ENCODE peak calls at places on chromosomes 3 and 15, in four cellular contexts. U, S, T and J are unnamed samples.

GRCh38 chr3:9879830-9880549 is at the start of gene CIDEC:
- DNase-seq in U (no peak), S (no peak), T (no peak), J (no peak)

GRCh38 chr15:62934236-62934971 is 108.1 kb upstream of the TPM1 start:
- DNase-seq in U (no peak), S (no peak), T (no peak), J (no peak)

GRCh38 chr3:54557538-54558419 is 370.1 kb downstream of the LRTM1 start:
- DNase-seq in U (no peak), S (no peak), T (no peak), J (peak; percentile 77)

GRCh38 chr15:70094690-70095311 is 2.9 kb downstream of the TLE3 start:
- DNase-seq in U (no peak), S (peak; percentile 47), T (no peak), J (no peak)

GRCh38 chr15:45606413-45606812 is 19.2 kb downstream of the BLOC1S6 start:
- DNase-seq in U (no peak), S (no peak), T (no peak), J (no peak)

GRCh38 chr3:180918542-180918941 is 6.1 kb downstream of the FXR1 start:
- DNase-seq in U (no peak), S (no peak), T (no peak), J (no peak)

GRCh38 chr15:78925956-78926743 is 18.7 kb downstream of the CTSH start:
- DNase-seq in U (no peak), S (no peak), T (no peak), J (no peak)

GRCh38 chr3:186093271-186093900 is 15.5 kb downstream of the ETV5 start:
- DNase-seq in U (no peak), S (peak; percentile 58), T (no peak), J (no peak)

GRCh38 chr3:10651506-10651905 is 146.1 kb upstream of the ATP2B2 start:
- DNase-seq in U (no peak), S (no peak), T (no peak), J (no peak)

GRCh38 chr15:74907277-74907870 is 723 bp upstream of the FAM219B start:
- DNase-seq in U (no peak), S (no peak), T (no peak), J (no peak)

GRCh38 chr3:71301001-71301400 is 282.5 kb downstream of the FOXP1 start:
- DNase-seq in U (no peak), S (no peak), T (no peak), J (no peak)

GRCh38 chr3:35383719-35384555 is 255.4 kb upstream of the ARPP21 start:
- DNase-seq in U (no peak), S (no peak), T (no peak), J (no peak)

GRCh38 chr3:158313344-158313927 is 203.5 kb downstream of the RSRC1 start:
- DNase-seq in U (no peak), S (peak; percentile 31), T (peak; percentile 3), J (peak; percentile 47)

GRCh38 chr3:68403741-68404140 is 528.6 kb downstream of the TAFA4 start:
- DNase-seq in U (no peak), S (no peak), T (no peak), J (no peak)

DNA sequence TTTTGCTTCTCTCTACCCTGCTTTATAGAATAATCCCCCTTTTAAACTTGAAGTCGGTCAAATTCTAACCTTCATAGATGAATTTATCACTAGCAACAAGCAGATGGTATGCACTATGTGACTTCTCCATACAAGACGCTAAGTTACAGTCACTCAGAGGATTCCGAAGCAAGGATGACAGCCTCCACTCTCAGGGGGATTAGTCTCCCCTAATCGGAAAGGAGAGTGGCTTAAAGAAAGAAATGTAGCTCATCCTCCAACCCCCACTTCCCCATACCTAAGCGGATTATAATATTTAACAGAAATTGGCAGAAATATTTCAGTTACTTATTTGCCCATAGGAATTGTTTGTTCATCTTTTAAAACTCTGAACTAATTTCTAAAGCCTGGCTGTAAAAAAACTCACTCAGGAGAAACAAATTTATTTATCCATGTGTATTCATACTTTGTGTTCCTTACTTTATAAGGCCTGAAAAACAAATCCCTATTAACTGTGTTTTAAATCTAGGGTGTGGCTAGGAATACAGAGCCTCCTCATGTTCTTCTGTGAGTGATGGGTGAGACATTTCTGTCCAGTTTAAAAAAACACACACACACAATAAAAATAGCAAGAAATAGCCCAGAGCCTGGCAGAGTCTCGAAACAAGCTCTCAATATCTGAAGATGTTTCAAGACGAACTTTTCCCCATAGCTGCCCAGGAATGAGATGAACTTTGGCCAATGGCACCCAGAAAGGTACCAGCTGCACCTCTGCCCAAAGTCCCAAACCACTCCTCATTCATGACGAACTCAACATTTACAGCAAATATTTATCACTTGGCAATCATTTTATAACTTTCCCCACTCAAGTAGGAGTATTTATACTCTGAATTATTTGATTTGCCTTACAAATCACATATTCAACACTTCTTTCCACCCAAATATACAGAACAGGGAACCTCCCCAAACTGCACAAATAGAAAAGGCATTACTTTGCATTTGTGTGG is 18.6 kb downstream of the SIAH2 start:
- DNase-seq in U (no peak), S (no peak), T (no peak), J (no peak)
- H3K4me1 ChIP-seq in U (peaks cover 23% of the 10 kb centered on the region), S (peaks cover 100% of the 10 kb centered on the region), T (no peaks in the 10 kb centered on the region), J (peaks cover 20% of the 10 kb centered on the region)

GRCh38 chr3:49027634-49028033 is 1.6 kb downstream of the IMPDH2 start:
- DNase-seq in U (no peak), S (no peak), T (no peak), J (no peak)
- H3K4me3 ChIP-seq in U (no peak overlapping the region), S (no peak overlapping the region), T (no peak overlapping the region), J (peak overlapping the region; percentile 70)

DNA sequence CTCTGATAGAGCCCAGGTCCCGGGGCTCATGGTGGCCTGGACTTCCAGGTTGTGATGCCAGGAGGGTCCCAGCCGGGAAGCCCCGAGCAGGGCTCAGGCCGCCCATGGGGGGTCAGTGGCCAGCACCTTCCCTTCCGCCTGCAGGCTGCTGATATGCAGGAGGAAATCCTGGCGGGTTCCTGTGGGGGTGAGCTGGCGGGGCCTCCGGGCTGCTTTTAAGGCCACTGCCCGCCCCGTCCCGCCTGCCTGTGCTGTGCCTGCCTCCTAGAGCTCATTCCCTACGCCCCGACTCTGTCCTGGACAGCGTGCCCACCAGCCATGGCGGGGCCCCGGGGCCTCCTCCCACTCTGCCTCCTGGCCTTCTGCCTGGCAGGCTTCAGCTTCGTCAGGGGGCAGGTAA is at the start of gene STAB1:
- DNase-seq in U (peak; percentile 85), S (no peak), T (no peak), J (no peak)
- H3K4me1 ChIP-seq in U (peaks cover 23% of the 10 kb centered on the region), S (peaks cover 23% of the 10 kb centered on the region), T (peaks cover 8% of the 10 kb centered on the region), J (no peaks in the 10 kb centered on the region)

GRCh38 chr3:138937690-138938055 is 9.3 kb downstream of the FOXL2 start:
- DNase-seq in U (no peak), S (no peak), T (no peak), J (no peak)

GRCh38 chr3:138935864-138936762 is 10.8 kb downstream of the FOXL2 start:
- DNase-seq in U (peak; percentile 89), S (peak; percentile 27), T (no peak), J (peak; percentile 45)

GRCh38 chr3:138936763-138937689 is 9.9 kb downstream of the FOXL2 start:
- DNase-seq in U (no peak), S (no peak), T (no peak), J (no peak)

GRCh38 chr3:138933981-138934691 is 12.8 kb downstream of the FOXL2 start:
- DNase-seq in U (no peak), S (no peak), T (no peak), J (no peak)

GRCh38 chr3:138935505-138935863 is 11.5 kb downstream of the FOXL2 start:
- DNase-seq in U (no peak), S (no peak), T (no peak), J (no peak)
- H3K4me3 ChIP-seq in U (no peak overlapping the region), S (peak overlapping the region; percentile 43), T (peak overlapping the region; percentile 37), J (peak overlapping the region; percentile 39)

DNA sequence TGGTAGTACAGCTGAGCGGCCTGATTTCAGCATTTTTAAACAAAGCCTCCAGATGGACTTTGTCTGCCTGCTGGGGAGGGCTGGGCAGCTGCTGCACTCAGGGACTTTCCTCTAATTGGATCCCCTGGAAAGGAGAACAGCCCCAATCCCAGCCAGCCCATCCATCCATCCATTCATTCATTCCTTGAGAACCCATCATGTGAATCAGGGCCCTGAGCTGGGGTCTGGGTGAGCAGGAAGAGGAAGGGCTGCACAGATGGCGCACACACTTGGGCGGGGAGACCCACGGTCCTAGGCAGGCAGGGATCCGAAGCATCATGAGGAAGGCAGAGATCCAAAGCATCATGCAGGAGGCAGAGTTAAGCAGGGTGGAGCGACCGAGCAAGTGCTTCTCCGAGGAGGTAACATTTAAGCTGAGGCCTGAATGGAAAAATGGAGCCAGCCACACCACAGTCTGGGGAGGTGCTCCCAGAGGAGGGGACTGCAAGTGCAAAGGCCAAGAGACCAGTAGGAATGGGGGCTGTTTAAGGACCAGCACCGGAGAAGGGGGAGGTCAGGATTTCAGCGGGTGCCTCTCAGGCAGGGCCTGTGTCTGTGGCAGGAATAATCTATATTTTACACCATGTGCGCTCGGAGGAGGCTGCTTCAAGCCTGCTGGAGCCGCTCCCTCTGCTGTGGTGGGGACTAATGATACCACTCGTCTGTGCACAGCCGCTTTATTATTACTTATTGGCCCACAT is 45.6 kb downstream of the TPRA1 start:
- DNase-seq in U (no peak), S (no peak), T (no peak), J (no peak)
- H3K4me1 ChIP-seq in U (peaks cover 5% of the 10 kb centered on the region), S (peaks cover 52% of the 10 kb centered on the region), T (peaks cover 15% of the 10 kb centered on the region), J (peaks cover 4% of the 10 kb centered on the region)